ENCODE peak calls at places on chromosomes 16 and 17, in four cellular contexts. One of them, this sample, is unnamed.

GRCh38 chr16:66035096-66035495 is 331.4 kb upstream of the CDH5 start:
- DNase-seq in K562: no peak
- DNase-seq in H1: no peak
- DNase-seq in HepG2: no peak
- DNase-seq in this sample: no peak

GRCh38 chr16:1908983-1909382 is 9.2 kb downstream of the HS3ST6 start:
- DNase-seq in K562: no peak
- DNase-seq in H1: no peak
- DNase-seq in HepG2: no peak
- DNase-seq in this sample: no peak

GRCh38 chr16:88442811-88443576 is 10.1 kb upstream of the ZFPM1 start:
- DNase-seq in K562: peak
- DNase-seq in H1: no peak
- DNase-seq in HepG2: peak
- DNase-seq in this sample: peak

GRCh38 chr17:151886-152859 is 14.8 kb downstream of the SCGB1C2 start:
- DNase-seq in K562: no peak
- DNase-seq in H1: no peak
- DNase-seq in HepG2: no peak
- DNase-seq in this sample: no peak

GRCh38 chr17:8965394-8966168 is at the start of gene PIK3R5:
- DNase-seq in K562: peak
- DNase-seq in H1: peak
- DNase-seq in HepG2: no peak
- DNase-seq in this sample: peak

GRCh38 chr17:76179496-76180467 is 38.7 kb upstream of the FOXJ1 start:
- DNase-seq in K562: peak
- DNase-seq in H1: no peak
- DNase-seq in HepG2: no peak
- DNase-seq in this sample: no peak

GRCh38 chr17:40763752-40764151 is 8.2 kb downstream of the KRT26 start:
- DNase-seq in K562: no peak
- DNase-seq in H1: no peak
- DNase-seq in HepG2: no peak
- DNase-seq in this sample: no peak

GRCh38 chr17:57957886-57958285 is 2.7 kb upstream of the CUEDC1 start:
- DNase-seq in K562: no peak
- DNase-seq in H1: no peak
- DNase-seq in HepG2: no peak
- DNase-seq in this sample: no peak

GRCh38 chr16:88510091-88510719 is 57.1 kb downstream of the ZFPM1 start:
- DNase-seq in K562: no peak
- DNase-seq in H1: no peak
- DNase-seq in HepG2: no peak
- DNase-seq in this sample: no peak

GRCh38 chr17:66755101-66755943 is 79.6 kb upstream of the CACNG5 start:
- DNase-seq in K562: no peak
- DNase-seq in H1: no peak
- DNase-seq in HepG2: no peak
- DNase-seq in this sample: no peak

GRCh38 chr16:55487048-55487803 is 8.2 kb downstream of the MMP2 start:
- DNase-seq in K562: no peak
- DNase-seq in H1: no peak
- DNase-seq in HepG2: no peak
- DNase-seq in this sample: no peak

GRCh38 chr17:5587431-5588032 is 3.2 kb upstream of the NLRP1 start:
- DNase-seq in K562: peak
- DNase-seq in H1: no peak
- DNase-seq in HepG2: peak
- DNase-seq in this sample: no peak

GRCh38 chr17:77214743-77215142 is 74.0 kb downstream of the SEC14L1 start:
- DNase-seq in K562: peak
- DNase-seq in H1: peak
- DNase-seq in HepG2: peak
- DNase-seq in this sample: peak

GRCh38 chr17:66564992-66565465 is 262.6 kb downstream of the PRKCA start:
- DNase-seq in K562: no peak
- DNase-seq in H1: no peak
- DNase-seq in HepG2: peak
- DNase-seq in this sample: peak

GRCh38 chr17:74490716-74491115 is 24.3 kb downstream of the CD300A start:
- DNase-seq in K562: no peak
- DNase-seq in H1: no peak
- DNase-seq in HepG2: no peak
- DNase-seq in this sample: no peak

GRCh38 chr16:23847938-23848337 is 12.2 kb downstream of the PRKCB start:
- DNase-seq in K562: peak
- DNase-seq in H1: no peak
- DNase-seq in HepG2: no peak
- DNase-seq in this sample: no peak

GRCh38 chr16:30429418-30429677 is 482 bp downstream of the DCTPP1 start:
- DNase-seq in K562: no peak
- DNase-seq in H1: no peak
- DNase-seq in HepG2: no peak
- DNase-seq in this sample: no peak

GRCh38 chr16:84511180-84511800 is 6.8 kb upstream of the MEAK7 start:
- DNase-seq in K562: peak
- DNase-seq in H1: peak
- DNase-seq in HepG2: peak
- DNase-seq in this sample: peak

GRCh38 chr16:84820305-84820684 is 510 bp downstream of the CRISPLD2 start:
- DNase-seq in K562: no peak
- DNase-seq in H1: no peak
- DNase-seq in HepG2: no peak
- DNase-seq in this sample: no peak

GRCh38 chr16:17780181-17780580 is 309.4 kb upstream of the XYLT1 start:
- DNase-seq in K562: no peak
- DNase-seq in H1: no peak
- DNase-seq in HepG2: no peak
- DNase-seq in this sample: no peak

GRCh38 chr17:34156741-34157589 is 98.1 kb upstream of the CCL2 start:
- DNase-seq in K562: no peak
- DNase-seq in H1: no peak
- DNase-seq in HepG2: no peak
- DNase-seq in this sample: peak

GRCh38 chr17:28173801-28174200 is 131.3 kb downstream of the NLK start:
- DNase-seq in K562: no peak
- DNase-seq in H1: no peak
- DNase-seq in HepG2: no peak
- DNase-seq in this sample: no peak

GRCh38 chr17:66625321-66625767 is 209.6 kb upstream of the CACNG5 start:
- DNase-seq in K562: peak
- DNase-seq in H1: no peak
- DNase-seq in HepG2: peak
- DNase-seq in this sample: no peak

GRCh38 chr17:82302991-82303943 is 14.1 kb downstream of the CD7 start:
- DNase-seq in K562: no peak
- DNase-seq in H1: no peak
- DNase-seq in HepG2: no peak
- DNase-seq in this sample: no peak

GRCh38 chr17:82304826-82305726 is 12.3 kb downstream of the CD7 start:
- DNase-seq in K562: no peak
- DNase-seq in H1: no peak
- DNase-seq in HepG2: peak
- DNase-seq in this sample: no peak

GRCh38 chr17:82303944-82304808 is 13.2 kb downstream of the CD7 start:
- DNase-seq in K562: peak
- DNase-seq in H1: no peak
- DNase-seq in HepG2: no peak
- DNase-seq in this sample: no peak

GRCh38 chr17:82302498-82302963 is 14.9 kb downstream of the CD7 start:
- DNase-seq in K562: no peak
- DNase-seq in H1: no peak
- DNase-seq in HepG2: no peak
- DNase-seq in this sample: no peak

DNA sequence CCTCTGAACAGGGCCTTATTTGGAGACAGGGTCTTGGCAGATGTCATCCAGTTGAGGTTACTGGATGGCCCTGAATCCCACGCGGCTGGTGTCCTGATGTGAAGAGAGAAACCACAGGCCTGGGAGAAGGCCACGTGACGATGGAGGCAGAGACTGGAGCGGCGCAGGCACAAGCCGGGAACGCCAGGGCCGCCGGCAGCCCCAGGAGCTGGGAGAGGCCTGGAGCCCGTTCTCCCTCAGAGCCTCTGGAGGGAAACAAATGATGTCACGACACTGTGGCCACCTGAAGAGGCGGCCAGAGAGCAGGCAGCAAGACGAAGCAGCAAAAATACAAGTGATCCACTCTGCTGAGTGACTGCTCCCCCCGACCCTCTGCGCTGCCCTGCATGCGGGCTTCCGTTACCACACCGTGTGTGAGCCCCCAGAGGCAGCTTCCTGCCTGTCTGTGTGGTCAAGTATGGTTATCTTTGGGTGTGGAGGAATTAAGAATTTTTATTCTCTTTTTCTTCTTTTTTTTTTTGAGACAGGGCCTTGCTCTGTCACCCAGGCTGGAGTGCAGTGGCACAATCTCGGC is 11.6 kb downstream of the CD7 start:
- DNase-seq in K562: no peak
- DNase-seq in H1: no peak
- DNase-seq in HepG2: no peak
- DNase-seq in this sample: no peak
- TF ChIP-seq CREB1 in K562: no peak
- TF ChIP-seq CREB1 in H1: no peak
- TF ChIP-seq CREB1 in HepG2: no peak
- TF ChIP-seq CREB1 in this sample: no peak

GRCh38 chr16:16144416-16144815 is 78.9 kb downstream of the ABCC6 start:
- DNase-seq in K562: no peak
- DNase-seq in H1: no peak
- DNase-seq in HepG2: no peak
- DNase-seq in this sample: no peak
- TF ChIP-seq JUN in K562: no peak
- TF ChIP-seq JUN in H1: no peak
- TF ChIP-seq JUN in HepG2: no peak
- TF ChIP-seq JUN in this sample: no peak

GRCh38 chr16:50816901-50817555 is 75.1 kb downstream of the CYLD start:
- DNase-seq in K562: no peak
- DNase-seq in H1: no peak
- DNase-seq in HepG2: no peak
- DNase-seq in this sample: no peak
- TF ChIP-seq CREB1 in K562: no peak
- TF ChIP-seq CREB1 in H1: no peak
- TF ChIP-seq CREB1 in HepG2: no peak
- TF ChIP-seq CREB1 in this sample: no peak

DNA sequence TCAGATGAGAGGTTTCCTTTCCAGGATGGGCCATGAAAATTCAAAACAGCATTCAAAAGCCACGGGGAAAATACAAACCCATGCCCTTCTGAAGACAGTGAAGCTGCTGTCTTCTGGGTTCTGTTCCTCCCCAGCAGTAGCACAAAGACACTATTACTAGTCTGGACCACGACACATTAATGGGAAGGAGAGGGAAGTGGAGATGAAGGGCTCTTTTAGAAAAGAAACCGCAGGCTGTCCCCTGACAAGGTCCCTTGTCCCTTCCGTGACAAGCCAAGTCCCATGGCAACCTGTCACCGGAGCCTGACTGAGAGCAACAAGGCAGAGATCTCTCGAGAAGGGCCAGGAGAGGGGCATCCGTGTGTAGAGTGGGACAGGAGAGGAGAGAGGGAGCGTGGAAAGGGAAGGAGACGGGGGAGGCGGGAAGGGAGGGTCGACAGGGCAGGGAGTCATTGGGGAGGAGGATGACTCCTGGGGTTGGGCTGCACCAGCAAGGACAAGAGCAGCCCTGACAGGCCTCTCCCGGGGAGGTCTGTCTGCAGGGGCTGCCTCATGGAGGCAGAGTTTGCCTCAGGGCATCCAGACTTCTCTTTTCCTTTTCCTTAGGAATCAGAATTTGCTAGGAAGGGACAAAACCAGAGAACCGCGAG is 436.2 kb downstream of the SLC39A11 start:
- DNase-seq in K562: no peak
- DNase-seq in H1: no peak
- DNase-seq in HepG2: no peak
- DNase-seq in this sample: no peak
- TF ChIP-seq JUN in K562: no peak
- TF ChIP-seq JUN in H1: no peak
- TF ChIP-seq JUN in HepG2: no peak
- TF ChIP-seq JUN in this sample: no peak

DNA sequence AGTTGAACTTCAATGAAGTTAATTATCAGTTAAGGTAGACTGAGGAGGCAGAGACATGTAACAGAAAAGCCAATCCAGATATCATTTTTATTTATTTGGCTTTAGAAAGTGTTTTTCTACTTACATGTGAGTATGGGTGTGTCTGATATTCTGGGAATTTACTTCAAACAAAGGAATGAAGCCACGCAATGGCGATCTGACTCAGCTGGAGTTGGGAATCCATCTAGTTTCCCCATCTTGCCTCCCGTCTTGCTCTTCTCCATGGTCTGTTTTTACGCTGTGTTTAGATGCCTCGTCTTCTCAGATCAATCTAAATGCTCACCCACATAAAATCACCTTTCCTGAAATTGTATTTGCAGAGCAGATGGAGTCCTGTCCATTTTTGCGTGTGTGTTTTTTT is 1.7 kb upstream of the KCNJ16 start:
- DNase-seq in K562: no peak
- DNase-seq in H1: no peak
- DNase-seq in HepG2: no peak
- DNase-seq in this sample: no peak
- TF ChIP-seq CREB1 in K562: no peak
- TF ChIP-seq CREB1 in H1: no peak
- TF ChIP-seq CREB1 in HepG2: no peak
- TF ChIP-seq CREB1 in this sample: no peak

DNA sequence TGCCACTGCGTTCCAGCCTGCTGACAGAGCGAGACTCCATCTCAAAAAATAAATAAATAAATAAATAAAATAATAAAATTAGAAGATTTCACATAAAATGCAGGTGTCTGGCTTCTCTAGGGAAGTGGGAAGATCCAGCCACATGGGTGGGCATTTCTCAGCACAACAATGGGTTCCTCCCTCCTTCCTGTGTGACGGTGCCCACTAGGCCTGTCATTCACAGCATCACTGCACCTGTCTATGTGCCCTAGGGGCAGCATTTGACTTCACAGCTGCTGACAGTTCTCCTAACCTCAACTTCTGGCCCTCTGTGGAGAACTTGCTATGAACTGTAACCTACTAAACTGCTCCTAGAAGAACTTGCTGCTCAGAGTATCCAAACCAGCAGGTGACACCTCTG is 3.0 kb downstream of the ABHD15 start:
- DNase-seq in K562: no peak
- DNase-seq in H1: no peak
- DNase-seq in HepG2: no peak
- DNase-seq in this sample: peak
- TF ChIP-seq JUN in K562: no peak
- TF ChIP-seq JUN in H1: no peak
- TF ChIP-seq JUN in HepG2: no peak
- TF ChIP-seq JUN in this sample: no peak

This sample was measured in WTC11.